ENCODE peak calls at places on chromosomes 6 and 20, in ten cellular contexts. One of them, this sample, is unnamed. For H3K4me1 and H3K36me3, the result is how much of the 10 kb centered on the place peaks cover.

GRCh38 chr20:19867940-19868371 is 109.9 kb downstream of the RIN2 start:
- DNase-seq in endodermal cell: no peak
- DNase-seq in vagina: no peak
- DNase-seq in body of pancreas: no peak
- DNase-seq in cardiac muscle cell: no peak
- DNase-seq in OCI-LY7: no peak
- DNase-seq in uterus: no peak
- DNase-seq in tibial artery: peak
- DNase-seq in pancreas: no peak
- DNase-seq in PC-3: no peak
- DNase-seq in this sample: no peak

GRCh38 chr6:15443119-15443518 is 197.2 kb downstream of the JARID2 start:
- DNase-seq in endodermal cell: no peak
- DNase-seq in vagina: no peak
- DNase-seq in cardiac muscle cell: no peak
- DNase-seq in body of pancreas: no peak
- DNase-seq in tibial artery: no peak
- DNase-seq in uterus: peak
- DNase-seq in PC-3: peak
- DNase-seq in OCI-LY7: no peak
- DNase-seq in pancreas: no peak
- DNase-seq in this sample: no peak

GRCh38 chr6:1024587-1024986 is 287.3 kb upstream of the FOXQ1 start:
- DNase-seq in uterus: no peak
- DNase-seq in body of pancreas: no peak
- DNase-seq in vagina: no peak
- DNase-seq in endodermal cell: no peak
- DNase-seq in OCI-LY7: no peak
- DNase-seq in cardiac muscle cell: no peak
- DNase-seq in pancreas: no peak
- DNase-seq in tibial artery: no peak
- DNase-seq in PC-3: peak
- DNase-seq in this sample: peak

GRCh38 chr6:114194362-114195343 is 148.2 kb downstream of the HS3ST5 start:
- DNase-seq in PC-3: no peak
- DNase-seq in pancreas: no peak
- DNase-seq in body of pancreas: no peak
- DNase-seq in OCI-LY7: no peak
- DNase-seq in cardiac muscle cell: peak
- DNase-seq in vagina: no peak
- DNase-seq in uterus: no peak
- DNase-seq in tibial artery: peak
- DNase-seq in endodermal cell: no peak
- DNase-seq in this sample: peak

GRCh38 chr6:105818505-105818904 is 267.6 kb upstream of the PRDM1 start:
- DNase-seq in body of pancreas: no peak
- DNase-seq in tibial artery: no peak
- DNase-seq in endodermal cell: no peak
- DNase-seq in pancreas: no peak
- DNase-seq in vagina: no peak
- DNase-seq in PC-3: peak
- DNase-seq in OCI-LY7: no peak
- DNase-seq in cardiac muscle cell: no peak
- DNase-seq in uterus: no peak
- DNase-seq in this sample: no peak

GRCh38 chr6:4441981-4442434 is 306.6 kb upstream of the ECI2 start:
- DNase-seq in endodermal cell: no peak
- DNase-seq in OCI-LY7: no peak
- DNase-seq in tibial artery: no peak
- DNase-seq in cardiac muscle cell: no peak
- DNase-seq in uterus: no peak
- DNase-seq in vagina: no peak
- DNase-seq in pancreas: no peak
- DNase-seq in PC-3: no peak
- DNase-seq in body of pancreas: no peak
- DNase-seq in this sample: no peak

GRCh38 chr6:158969148-158969547 is 30.9 kb downstream of the RSPH3 start:
- DNase-seq in body of pancreas: no peak
- DNase-seq in OCI-LY7: peak
- DNase-seq in endodermal cell: no peak
- DNase-seq in pancreas: no peak
- DNase-seq in tibial artery: no peak
- DNase-seq in cardiac muscle cell: no peak
- DNase-seq in vagina: no peak
- DNase-seq in uterus: no peak
- DNase-seq in PC-3: no peak
- DNase-seq in this sample: no peak

GRCh38 chr6:134065706-134066105 is 13.3 kb upstream of the SLC2A12 start:
- DNase-seq in vagina: no peak
- DNase-seq in PC-3: peak
- DNase-seq in endodermal cell: peak
- DNase-seq in tibial artery: no peak
- DNase-seq in pancreas: no peak
- DNase-seq in OCI-LY7: peak
- DNase-seq in uterus: no peak
- DNase-seq in body of pancreas: no peak
- DNase-seq in cardiac muscle cell: peak
- DNase-seq in this sample: no peak

GRCh38 chr6:130426078-130426726 is 60.4 kb downstream of the TMEM200A start:
- DNase-seq in tibial artery: no peak
- DNase-seq in vagina: no peak
- DNase-seq in uterus: no peak
- DNase-seq in pancreas: no peak
- DNase-seq in body of pancreas: no peak
- DNase-seq in PC-3: no peak
- DNase-seq in cardiac muscle cell: no peak
- DNase-seq in endodermal cell: no peak
- DNase-seq in OCI-LY7: no peak
- DNase-seq in this sample: no peak

GRCh38 chr6:65006788-65007187 is 700.2 kb downstream of the EYS start:
- DNase-seq in vagina: no peak
- DNase-seq in uterus: no peak
- DNase-seq in tibial artery: no peak
- DNase-seq in OCI-LY7: no peak
- DNase-seq in endodermal cell: peak
- DNase-seq in cardiac muscle cell: no peak
- DNase-seq in PC-3: no peak
- DNase-seq in body of pancreas: no peak
- DNase-seq in pancreas: no peak
- DNase-seq in this sample: no peak

GRCh38 chr20:58713801-58714339 is 21.3 kb downstream of the NPEPL1 start:
- DNase-seq in cardiac muscle cell: no peak
- DNase-seq in body of pancreas: no peak
- DNase-seq in pancreas: peak
- DNase-seq in uterus: no peak
- DNase-seq in tibial artery: peak
- DNase-seq in vagina: peak
- DNase-seq in PC-3: no peak
- DNase-seq in OCI-LY7: no peak
- DNase-seq in endodermal cell: no peak
- DNase-seq in this sample: peak

GRCh38 chr6:137496909-137497721 is 2.9 kb upstream of the OLIG3 start:
- DNase-seq in tibial artery: no peak
- DNase-seq in cardiac muscle cell: no peak
- DNase-seq in endodermal cell: peak
- DNase-seq in PC-3: no peak
- DNase-seq in OCI-LY7: no peak
- DNase-seq in body of pancreas: no peak
- DNase-seq in vagina: no peak
- DNase-seq in uterus: no peak
- DNase-seq in pancreas: no peak
- DNase-seq in this sample: no peak

GRCh38 chr6:137496392-137496767 is 2.2 kb upstream of the OLIG3 start:
- DNase-seq in body of pancreas: no peak
- DNase-seq in PC-3: no peak
- DNase-seq in pancreas: no peak
- DNase-seq in endodermal cell: peak
- DNase-seq in cardiac muscle cell: no peak
- DNase-seq in vagina: no peak
- DNase-seq in OCI-LY7: no peak
- DNase-seq in tibial artery: no peak
- DNase-seq in uterus: no peak
- DNase-seq in this sample: no peak

GRCh38 chr6:137495652-137496391 is 1.6 kb upstream of the OLIG3 start:
- DNase-seq in endodermal cell: peak
- DNase-seq in uterus: no peak
- DNase-seq in cardiac muscle cell: no peak
- DNase-seq in vagina: no peak
- DNase-seq in body of pancreas: no peak
- DNase-seq in tibial artery: no peak
- DNase-seq in PC-3: no peak
- DNase-seq in pancreas: no peak
- DNase-seq in OCI-LY7: no peak
- DNase-seq in this sample: no peak

GRCh38 chr6:137498488-137499219 is 4.5 kb upstream of the OLIG3 start:
- DNase-seq in endodermal cell: no peak
- DNase-seq in cardiac muscle cell: no peak
- DNase-seq in vagina: no peak
- DNase-seq in pancreas: no peak
- DNase-seq in OCI-LY7: no peak
- DNase-seq in PC-3: no peak
- DNase-seq in uterus: no peak
- DNase-seq in body of pancreas: no peak
- DNase-seq in tibial artery: no peak
- DNase-seq in this sample: no peak

GRCh38 chr6:137497722-137498463 is 3.7 kb upstream of the OLIG3 start:
- DNase-seq in PC-3: no peak
- DNase-seq in cardiac muscle cell: peak
- DNase-seq in vagina: no peak
- DNase-seq in endodermal cell: peak
- DNase-seq in tibial artery: no peak
- DNase-seq in pancreas: peak
- DNase-seq in uterus: no peak
- DNase-seq in OCI-LY7: no peak
- DNase-seq in body of pancreas: no peak
- DNase-seq in this sample: no peak
- H3K4me1 ChIP-seq in PC-3: under half
- H3K4me1 ChIP-seq in cardiac muscle cell: under half
- H3K4me1 ChIP-seq in vagina: under half
- H3K4me1 ChIP-seq in endodermal cell: under half
- H3K4me1 ChIP-seq in tibial artery: half or more
- H3K4me1 ChIP-seq in pancreas: under half
- H3K4me1 ChIP-seq in uterus: under half
- H3K4me1 ChIP-seq in OCI-LY7: under half
- H3K4me1 ChIP-seq in body of pancreas: under half
- H3K4me1 ChIP-seq in this sample: under half

GRCh38 chr20:64067733-64068307 is 4.8 kb downstream of the TCEA2 start:
- DNase-seq in vagina: no peak
- DNase-seq in body of pancreas: no peak
- DNase-seq in cardiac muscle cell: no peak
- DNase-seq in PC-3: no peak
- DNase-seq in uterus: no peak
- DNase-seq in tibial artery: no peak
- DNase-seq in OCI-LY7: no peak
- DNase-seq in pancreas: no peak
- DNase-seq in endodermal cell: no peak
- DNase-seq in this sample: no peak
- H3K36me3 ChIP-seq in vagina: under half
- H3K36me3 ChIP-seq in body of pancreas: under half
- H3K36me3 ChIP-seq in cardiac muscle cell: under half
- H3K36me3 ChIP-seq in PC-3: under half
- H3K36me3 ChIP-seq in uterus: under half
- H3K36me3 ChIP-seq in tibial artery: under half
- H3K36me3 ChIP-seq in OCI-LY7: under half
- H3K36me3 ChIP-seq in pancreas: under half
- H3K36me3 ChIP-seq in endodermal cell: under half
- H3K36me3 ChIP-seq in this sample: under half

GRCh38 chr20:44570369-44570768 is 12.0 kb upstream of the PKIG start:
- DNase-seq in tibial artery: no peak
- DNase-seq in pancreas: no peak
- DNase-seq in uterus: no peak
- DNase-seq in body of pancreas: no peak
- DNase-seq in cardiac muscle cell: no peak
- DNase-seq in vagina: no peak
- DNase-seq in PC-3: no peak
- DNase-seq in endodermal cell: no peak
- DNase-seq in OCI-LY7: no peak
- DNase-seq in this sample: no peak

GRCh38 chr20:44573501-44573869 is 8.9 kb upstream of the PKIG start:
- DNase-seq in OCI-LY7: no peak
- DNase-seq in vagina: no peak
- DNase-seq in PC-3: no peak
- DNase-seq in cardiac muscle cell: no peak
- DNase-seq in body of pancreas: no peak
- DNase-seq in uterus: no peak
- DNase-seq in endodermal cell: no peak
- DNase-seq in tibial artery: no peak
- DNase-seq in pancreas: no peak
- DNase-seq in this sample: no peak

GRCh38 chr20:44574372-44574771 is 8.0 kb upstream of the PKIG start:
- DNase-seq in vagina: no peak
- DNase-seq in uterus: no peak
- DNase-seq in body of pancreas: no peak
- DNase-seq in pancreas: no peak
- DNase-seq in PC-3: no peak
- DNase-seq in OCI-LY7: no peak
- DNase-seq in cardiac muscle cell: no peak
- DNase-seq in tibial artery: no peak
- DNase-seq in endodermal cell: no peak
- DNase-seq in this sample: no peak

GRCh38 chr20:44571367-44571766 is 11.0 kb upstream of the PKIG start:
- DNase-seq in PC-3: no peak
- DNase-seq in endodermal cell: no peak
- DNase-seq in OCI-LY7: peak
- DNase-seq in vagina: no peak
- DNase-seq in cardiac muscle cell: no peak
- DNase-seq in uterus: no peak
- DNase-seq in tibial artery: no peak
- DNase-seq in pancreas: no peak
- DNase-seq in body of pancreas: no peak
- DNase-seq in this sample: no peak

GRCh38 chr20:44572551-44573500 is 9.6 kb upstream of the PKIG start:
- DNase-seq in vagina: no peak
- DNase-seq in cardiac muscle cell: peak
- DNase-seq in uterus: peak
- DNase-seq in endodermal cell: no peak
- DNase-seq in tibial artery: peak
- DNase-seq in PC-3: peak
- DNase-seq in pancreas: no peak
- DNase-seq in body of pancreas: no peak
- DNase-seq in OCI-LY7: peak
- DNase-seq in this sample: no peak
- H3K27ac ChIP-seq in vagina: peak
- H3K27ac ChIP-seq in cardiac muscle cell: peak
- H3K27ac ChIP-seq in uterus: peak
- H3K27ac ChIP-seq in endodermal cell: peak
- H3K27ac ChIP-seq in tibial artery: peak
- H3K27ac ChIP-seq in PC-3: peak
- H3K27ac ChIP-seq in pancreas: no peak
- H3K27ac ChIP-seq in body of pancreas: peak
- H3K27ac ChIP-seq in OCI-LY7: peak
- H3K27ac ChIP-seq in this sample: peak

DNA sequence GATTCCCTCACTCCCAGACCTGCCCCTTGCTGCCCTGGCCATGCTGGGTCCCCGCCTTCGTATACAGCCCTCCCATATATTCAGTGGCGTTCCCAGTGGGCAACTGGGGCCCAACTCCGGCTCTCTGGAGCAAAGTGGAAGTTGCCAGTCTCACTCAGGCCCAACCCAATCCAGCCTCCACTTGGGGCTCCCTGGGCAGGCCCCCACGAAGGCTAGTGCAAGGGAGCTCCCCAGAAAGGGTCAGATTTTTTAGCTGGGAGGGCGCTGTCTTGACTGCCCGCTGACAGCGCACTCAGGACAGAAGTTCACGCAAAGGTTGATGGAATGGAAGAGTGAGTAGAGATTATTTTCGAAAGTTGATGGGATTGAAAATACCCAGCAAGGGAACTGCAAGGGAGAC is 5.9 kb downstream of the TP53TG5 start:
- DNase-seq in endodermal cell: no peak
- DNase-seq in OCI-LY7: no peak
- DNase-seq in PC-3: no peak
- DNase-seq in pancreas: no peak
- DNase-seq in tibial artery: no peak
- DNase-seq in body of pancreas: no peak
- DNase-seq in uterus: no peak
- DNase-seq in cardiac muscle cell: no peak
- DNase-seq in vagina: no peak
- DNase-seq in this sample: no peak
- H3K4me1 ChIP-seq in endodermal cell: under half
- H3K4me1 ChIP-seq in OCI-LY7: under half
- H3K4me1 ChIP-seq in PC-3: under half
- H3K4me1 ChIP-seq in pancreas: under half
- H3K4me1 ChIP-seq in tibial artery: under half
- H3K4me1 ChIP-seq in body of pancreas: under half
- H3K4me1 ChIP-seq in uterus: under half
- H3K4me1 ChIP-seq in cardiac muscle cell: under half
- H3K4me1 ChIP-seq in vagina: under half
- H3K4me1 ChIP-seq in this sample: under half